ENCODE peak calls at places on chromosome X, in four cellular contexts. One of them, this sample, is unnamed. For H3K9me3, the result is how much of the 10 kb centered on the place peaks cover.

GRCh38 chrX:124863303-124863702 is 456.4 kb upstream of the TEX13C start:
- DNase-seq in CD8-positive, alpha-beta memory T cell: no peak
- DNase-seq in PC-3: no peak
- DNase-seq in CD4-positive, alpha-beta T cell: no peak
- DNase-seq in this sample: no peak

GRCh38 chrX:8649969-8650368 is 82.0 kb downstream of the ANOS1 start:
- DNase-seq in CD8-positive, alpha-beta memory T cell: no peak
- DNase-seq in PC-3: no peak
- DNase-seq in CD4-positive, alpha-beta T cell: no peak
- DNase-seq in this sample: no peak

GRCh38 chrX:18674417-18674787 is 2.5 kb upstream of the RS1 start:
- DNase-seq in CD4-positive, alpha-beta T cell: peak
- DNase-seq in PC-3: no peak
- DNase-seq in CD8-positive, alpha-beta memory T cell: peak
- DNase-seq in this sample: peak

GRCh38 chrX:25083661-25084060 is 67.9 kb upstream of the ARX start:
- DNase-seq in CD8-positive, alpha-beta memory T cell: no peak
- DNase-seq in CD4-positive, alpha-beta T cell: no peak
- DNase-seq in PC-3: peak
- DNase-seq in this sample: no peak

GRCh38 chrX:24019448-24019847 is 7.5 kb downstream of the KLHL15 start:
- DNase-seq in PC-3: no peak
- DNase-seq in CD4-positive, alpha-beta T cell: peak
- DNase-seq in CD8-positive, alpha-beta memory T cell: no peak
- DNase-seq in this sample: no peak

GRCh38 chrX:41009816-41010187 is 75.4 kb upstream of the USP9X start:
- DNase-seq in PC-3: no peak
- DNase-seq in CD4-positive, alpha-beta T cell: no peak
- DNase-seq in CD8-positive, alpha-beta memory T cell: no peak
- DNase-seq in this sample: no peak

GRCh38 chrX:47264507-47265173 is 31.8 kb downstream of the USP11 start:
- DNase-seq in CD4-positive, alpha-beta T cell: no peak
- DNase-seq in PC-3: peak
- DNase-seq in CD8-positive, alpha-beta memory T cell: no peak
- DNase-seq in this sample: no peak

GRCh38 chrX:87621697-87622096 is 104.1 kb downstream of the KLHL4 start:
- DNase-seq in CD4-positive, alpha-beta T cell: no peak
- DNase-seq in CD8-positive, alpha-beta memory T cell: no peak
- DNase-seq in PC-3: peak
- DNase-seq in this sample: no peak

GRCh38 chrX:3609800-3610199 is 103.6 kb downstream of the PRKX start:
- DNase-seq in CD8-positive, alpha-beta memory T cell: no peak
- DNase-seq in PC-3: peak
- DNase-seq in CD4-positive, alpha-beta T cell: no peak
- DNase-seq in this sample: no peak

GRCh38 chrX:38968817-38969216 is 167.6 kb downstream of the MID1IP1 start:
- DNase-seq in CD8-positive, alpha-beta memory T cell: no peak
- DNase-seq in CD4-positive, alpha-beta T cell: no peak
- DNase-seq in PC-3: no peak
- DNase-seq in this sample: no peak

GRCh38 chrX:106481341-106481740 is 130.4 kb upstream of the RADX start:
- DNase-seq in CD8-positive, alpha-beta memory T cell: no peak
- DNase-seq in PC-3: peak
- DNase-seq in CD4-positive, alpha-beta T cell: peak
- DNase-seq in this sample: peak

GRCh38 chrX:130566028-130566683 is 164.4 kb downstream of the RBMX2 start:
- DNase-seq in CD4-positive, alpha-beta T cell: no peak
- DNase-seq in CD8-positive, alpha-beta memory T cell: no peak
- DNase-seq in PC-3: no peak
- DNase-seq in this sample: no peak

GRCh38 chrX:85001344-85001743 is 2.3 kb upstream of the APOOL start:
- DNase-seq in CD8-positive, alpha-beta memory T cell: no peak
- DNase-seq in PC-3: no peak
- DNase-seq in CD4-positive, alpha-beta T cell: no peak
- DNase-seq in this sample: no peak

GRCh38 chrX:6782831-6783230 is 247.9 kb upstream of the VCX3A start:
- DNase-seq in CD8-positive, alpha-beta memory T cell: no peak
- DNase-seq in PC-3: no peak
- DNase-seq in CD4-positive, alpha-beta T cell: no peak
- DNase-seq in this sample: no peak

GRCh38 chrX:84729809-84730208 is 227.6 kb upstream of the HDX start:
- DNase-seq in CD8-positive, alpha-beta memory T cell: no peak
- DNase-seq in CD4-positive, alpha-beta T cell: no peak
- DNase-seq in PC-3: peak
- DNase-seq in this sample: no peak

GRCh38 chrX:13440166-13440565 is 120.3 kb upstream of the ATXN3L start:
- DNase-seq in CD8-positive, alpha-beta memory T cell: no peak
- DNase-seq in PC-3: no peak
- DNase-seq in CD4-positive, alpha-beta T cell: no peak
- DNase-seq in this sample: no peak

GRCh38 chrX:2484721-2485459 is 15.9 kb downstream of the DHRSX start:
- DNase-seq in CD4-positive, alpha-beta T cell: no peak
- DNase-seq in PC-3: no peak
- DNase-seq in CD8-positive, alpha-beta memory T cell: no peak
- DNase-seq in this sample: no peak

GRCh38 chrX:39431893-39432292 is 630.6 kb downstream of the MID1IP1 start:
- DNase-seq in PC-3: no peak
- DNase-seq in CD4-positive, alpha-beta T cell: no peak
- DNase-seq in CD8-positive, alpha-beta memory T cell: no peak
- DNase-seq in this sample: no peak

GRCh38 chrX:13101439-13102139 is 57.2 kb upstream of the FAM9C start:
- DNase-seq in PC-3: peak
- DNase-seq in CD8-positive, alpha-beta memory T cell: peak
- DNase-seq in CD4-positive, alpha-beta T cell: peak
- DNase-seq in this sample: peak

GRCh38 chrX:53312946-53313745 is 31.8 kb upstream of the IQSEC2 start:
- DNase-seq in CD8-positive, alpha-beta memory T cell: peak
- DNase-seq in PC-3: peak
- DNase-seq in CD4-positive, alpha-beta T cell: peak
- DNase-seq in this sample: peak

GRCh38 chrX:47523297-47523696 is 37.7 kb upstream of the ARAF start:
- DNase-seq in PC-3: peak
- DNase-seq in CD8-positive, alpha-beta memory T cell: peak
- DNase-seq in CD4-positive, alpha-beta T cell: peak
- DNase-seq in this sample: peak

GRCh38 chrX:134936542-134936941 is 54.2 kb upstream of the SMIM10 start:
- DNase-seq in CD8-positive, alpha-beta memory T cell: no peak
- DNase-seq in CD4-positive, alpha-beta T cell: no peak
- DNase-seq in PC-3: peak
- DNase-seq in this sample: no peak

GRCh38 chrX:39948564-39948963 is 149.2 kb downstream of the BCOR start:
- DNase-seq in CD8-positive, alpha-beta memory T cell: no peak
- DNase-seq in CD4-positive, alpha-beta T cell: no peak
- DNase-seq in PC-3: no peak
- DNase-seq in this sample: no peak

GRCh38 chrX:34377645-34378044 is 245.5 kb upstream of the FAM47A start:
- DNase-seq in CD8-positive, alpha-beta memory T cell: no peak
- DNase-seq in CD4-positive, alpha-beta T cell: no peak
- DNase-seq in PC-3: no peak
- DNase-seq in this sample: no peak

GRCh38 chrX:136778914-136779313 is 1.8 kb downstream of the ARHGEF6 start:
- DNase-seq in CD8-positive, alpha-beta memory T cell: no peak
- DNase-seq in CD4-positive, alpha-beta T cell: no peak
- DNase-seq in PC-3: no peak
- DNase-seq in this sample: no peak

GRCh38 chrX:7972586-7972985 is 45.4 kb upstream of the PNPLA4 start:
- DNase-seq in CD4-positive, alpha-beta T cell: no peak
- DNase-seq in CD8-positive, alpha-beta memory T cell: no peak
- DNase-seq in PC-3: no peak
- DNase-seq in this sample: no peak

GRCh38 chrX:153379971-153380581 is 21.1 kb downstream of the PNMA6E start:
- DNase-seq in CD8-positive, alpha-beta memory T cell: no peak
- DNase-seq in PC-3: no peak
- DNase-seq in CD4-positive, alpha-beta T cell: no peak
- DNase-seq in this sample: no peak

GRCh38 chrX:21735038-21735752 is 22.7 kb downstream of the SMPX start:
- DNase-seq in PC-3: no peak
- DNase-seq in CD4-positive, alpha-beta T cell: no peak
- DNase-seq in CD8-positive, alpha-beta memory T cell: no peak
- DNase-seq in this sample: no peak

GRCh38 chrX:34619920-34620319 is 37.2 kb downstream of the TMEM47 start:
- DNase-seq in CD8-positive, alpha-beta memory T cell: no peak
- DNase-seq in PC-3: no peak
- DNase-seq in CD4-positive, alpha-beta T cell: no peak
- DNase-seq in this sample: no peak

GRCh38 chrX:46649421-46650260 is 76.1 kb downstream of the CHST7 start:
- DNase-seq in CD4-positive, alpha-beta T cell: no peak
- DNase-seq in PC-3: no peak
- DNase-seq in CD8-positive, alpha-beta memory T cell: no peak
- DNase-seq in this sample: no peak

GRCh38 chrX:7270018-7270417 is 122.1 kb upstream of the PUDP start:
- DNase-seq in PC-3: peak
- DNase-seq in CD4-positive, alpha-beta T cell: no peak
- DNase-seq in CD8-positive, alpha-beta memory T cell: no peak
- DNase-seq in this sample: no peak

GRCh38 chrX:12567857-12568256 is 223.4 kb upstream of the PRPS2 start:
- DNase-seq in PC-3: peak
- DNase-seq in CD4-positive, alpha-beta T cell: no peak
- DNase-seq in CD8-positive, alpha-beta memory T cell: no peak
- DNase-seq in this sample: no peak

GRCh38 chrX:45266456-45266855 is 65.8 kb upstream of the DIPK2B start:
- DNase-seq in CD8-positive, alpha-beta memory T cell: no peak
- DNase-seq in CD4-positive, alpha-beta T cell: no peak
- DNase-seq in PC-3: no peak
- DNase-seq in this sample: no peak

GRCh38 chrX:15173411-15173810 is 96.5 kb downstream of the ASB9 start:
- DNase-seq in PC-3: no peak
- DNase-seq in CD8-positive, alpha-beta memory T cell: no peak
- DNase-seq in CD4-positive, alpha-beta T cell: no peak
- DNase-seq in this sample: no peak
- H3K9me3 ChIP-seq in PC-3: under half
- H3K9me3 ChIP-seq in CD8-positive, alpha-beta memory T cell: under half
- H3K9me3 ChIP-seq in CD4-positive, alpha-beta T cell: under half
- H3K9me3 ChIP-seq in this sample: under half

DNA sequence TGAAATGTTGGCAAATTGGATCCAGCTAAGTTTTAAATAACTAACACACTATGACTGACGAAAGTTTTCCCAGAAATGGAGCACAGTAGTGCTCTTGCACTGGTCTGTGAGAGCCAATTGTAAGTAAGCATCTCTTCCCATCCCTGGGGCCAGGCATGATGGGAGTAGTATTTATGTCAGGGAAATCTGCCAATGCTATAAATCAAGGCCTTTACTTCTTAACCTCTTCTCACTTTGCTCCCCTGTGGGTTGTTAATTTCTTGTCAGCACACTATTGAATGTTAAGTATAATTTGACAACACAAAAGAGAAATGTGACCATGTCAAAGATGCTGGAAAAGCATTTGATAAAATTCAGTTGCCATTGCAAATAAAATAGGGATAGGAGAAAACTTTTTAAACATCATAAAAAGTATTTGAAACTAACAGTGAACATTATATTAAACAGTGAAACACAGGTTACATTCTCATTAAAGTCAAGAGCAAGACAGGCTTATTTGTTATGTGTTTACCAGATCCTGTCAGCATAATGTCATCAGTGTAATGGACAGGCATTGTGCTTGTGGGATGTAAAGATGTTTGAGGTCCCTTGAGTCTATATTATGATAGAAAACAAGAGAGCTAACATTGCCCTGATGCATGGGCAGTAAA is 5.0 kb downstream of the F8A1 start:
- DNase-seq in CD4-positive, alpha-beta T cell: no peak
- DNase-seq in CD8-positive, alpha-beta memory T cell: no peak
- DNase-seq in PC-3: no peak
- DNase-seq in this sample: no peak
- H3K9me3 ChIP-seq in CD4-positive, alpha-beta T cell: under half
- H3K9me3 ChIP-seq in CD8-positive, alpha-beta memory T cell: under half
- H3K9me3 ChIP-seq in PC-3: under half
- H3K9me3 ChIP-seq in this sample: under half

DNA sequence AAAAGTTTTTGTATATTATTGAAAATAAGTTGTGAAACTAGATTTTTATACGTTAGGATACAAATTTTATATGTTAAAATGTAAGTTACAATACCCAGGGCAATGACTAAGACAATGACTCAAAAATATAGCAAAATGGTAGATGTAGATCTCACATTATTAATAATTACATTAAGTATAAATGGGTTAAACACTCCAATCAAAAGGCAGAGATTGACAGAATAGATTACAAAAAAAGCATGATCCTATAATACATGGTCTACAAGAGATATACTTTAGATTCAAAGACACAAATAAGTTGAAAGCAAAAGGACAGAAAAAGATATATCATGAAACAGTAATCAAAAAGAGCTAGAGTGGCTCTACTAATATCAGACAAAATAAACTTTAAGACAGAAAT is 210.9 kb upstream of the NHS start:
- DNase-seq in CD4-positive, alpha-beta T cell: no peak
- DNase-seq in CD8-positive, alpha-beta memory T cell: no peak
- DNase-seq in PC-3: no peak
- DNase-seq in this sample: no peak
- H3K9me3 ChIP-seq in CD4-positive, alpha-beta T cell: under half
- H3K9me3 ChIP-seq in CD8-positive, alpha-beta memory T cell: under half
- H3K9me3 ChIP-seq in PC-3: under half
- H3K9me3 ChIP-seq in this sample: under half

GRCh38 chrX:97847885-97848679 is 964.4 kb downstream of the RPA4 start:
- DNase-seq in CD4-positive, alpha-beta T cell: no peak
- DNase-seq in CD8-positive, alpha-beta memory T cell: no peak
- DNase-seq in PC-3: no peak
- DNase-seq in this sample: no peak
- H3K9me3 ChIP-seq in CD4-positive, alpha-beta T cell: under half
- H3K9me3 ChIP-seq in CD8-positive, alpha-beta memory T cell: under half
- H3K9me3 ChIP-seq in PC-3: under half
- H3K9me3 ChIP-seq in this sample: under half

This sample was measured in T-helper 17 cell.